ENCODE peak calls at places on chromosomes 6 and 20, in six cellular contexts. One of them, this sample, is unnamed.
A peak's percentile ranks its signal among the peaks of the same experiment; 100 is the strongest.

GRCh38 chr20:5890773-5891441 is 59.4 kb downstream of the TRMT6 start:
- DNase-seq in T-helper 1 cell: no peak
- DNase-seq in AG04450: no peak
- DNase-seq in non-pigmented ciliary epithelial cell: no peak
- DNase-seq in kidney tubule cell: no peak
- DNase-seq in activated CD8-positive, alpha-beta memory T cell treated with anti-CD3 and anti-CD28 coated beads for 48 hours: no peak
- DNase-seq in this sample: peak; percentile 19

GRCh38 chr20:3663031-3663701 is at the start of gene GFRA4:
- DNase-seq in T-helper 1 cell: no peak
- DNase-seq in AG04450: no peak
- DNase-seq in non-pigmented ciliary epithelial cell: no peak
- DNase-seq in kidney tubule cell: no peak
- DNase-seq in activated CD8-positive, alpha-beta memory T cell treated with anti-CD3 and anti-CD28 coated beads for 48 hours: no peak
- DNase-seq in this sample: no peak

GRCh38 chr6:35044145-35044745 is 96.9 kb downstream of the TCP11 start:
- DNase-seq in T-helper 1 cell: no peak
- DNase-seq in AG04450: no peak
- DNase-seq in non-pigmented ciliary epithelial cell: no peak
- DNase-seq in kidney tubule cell: peak; percentile 34
- DNase-seq in activated CD8-positive, alpha-beta memory T cell treated with anti-CD3 and anti-CD28 coated beads for 48 hours: no peak
- DNase-seq in this sample: peak; percentile 65

GRCh38 chr6:47414517-47415167 is 62.9 kb upstream of the CD2AP start:
- DNase-seq in T-helper 1 cell: peak; percentile 44
- DNase-seq in AG04450: no peak
- DNase-seq in non-pigmented ciliary epithelial cell: no peak
- DNase-seq in kidney tubule cell: peak; percentile 71
- DNase-seq in activated CD8-positive, alpha-beta memory T cell treated with anti-CD3 and anti-CD28 coated beads for 48 hours: no peak
- DNase-seq in this sample: peak; percentile 54

GRCh38 chr6:25279748-25280616 is 808 bp downstream of the CARMIL1 start:
- DNase-seq in T-helper 1 cell: no peak
- DNase-seq in AG04450: no peak
- DNase-seq in non-pigmented ciliary epithelial cell: no peak
- DNase-seq in kidney tubule cell: peak; percentile 84
- DNase-seq in activated CD8-positive, alpha-beta memory T cell treated with anti-CD3 and anti-CD28 coated beads for 48 hours: no peak
- DNase-seq in this sample: peak; percentile 19

GRCh38 chr20:19269737-19270325 is 57.4 kb downstream of the SLC24A3 start:
- DNase-seq in T-helper 1 cell: no peak
- DNase-seq in AG04450: no peak
- DNase-seq in non-pigmented ciliary epithelial cell: no peak
- DNase-seq in kidney tubule cell: no peak
- DNase-seq in activated CD8-positive, alpha-beta memory T cell treated with anti-CD3 and anti-CD28 coated beads for 48 hours: no peak
- DNase-seq in this sample: no peak

GRCh38 chr20:48286571-48287551 is 501.6 kb upstream of the SULF2 start:
- DNase-seq in T-helper 1 cell: no peak
- DNase-seq in AG04450: no peak
- DNase-seq in non-pigmented ciliary epithelial cell: no peak
- DNase-seq in kidney tubule cell: no peak
- DNase-seq in activated CD8-positive, alpha-beta memory T cell treated with anti-CD3 and anti-CD28 coated beads for 48 hours: no peak
- DNase-seq in this sample: no peak

GRCh38 chr20:21665687-21666446 is 39.6 kb upstream of the PAX1 start:
- DNase-seq in T-helper 1 cell: no peak
- DNase-seq in AG04450: no peak
- DNase-seq in non-pigmented ciliary epithelial cell: no peak
- DNase-seq in kidney tubule cell: peak; percentile 69
- DNase-seq in activated CD8-positive, alpha-beta memory T cell treated with anti-CD3 and anti-CD28 coated beads for 48 hours: no peak
- DNase-seq in this sample: peak; percentile 40

GRCh38 chr6:57013501-57013900 is 33.0 kb upstream of the KIAA1586 start:
- DNase-seq in T-helper 1 cell: no peak
- DNase-seq in AG04450: peak; percentile 30
- DNase-seq in non-pigmented ciliary epithelial cell: no peak
- DNase-seq in kidney tubule cell: peak; percentile 93
- DNase-seq in activated CD8-positive, alpha-beta memory T cell treated with anti-CD3 and anti-CD28 coated beads for 48 hours: no peak
- DNase-seq in this sample: peak; percentile 89

GRCh38 chr6:137106183-137106582 is 61.4 kb upstream of the IL20RA start:
- DNase-seq in T-helper 1 cell: no peak
- DNase-seq in AG04450: no peak
- DNase-seq in non-pigmented ciliary epithelial cell: no peak
- DNase-seq in kidney tubule cell: no peak
- DNase-seq in activated CD8-positive, alpha-beta memory T cell treated with anti-CD3 and anti-CD28 coated beads for 48 hours: no peak
- DNase-seq in this sample: no peak

GRCh38 chr20:8790442-8791074 is 278.3 kb upstream of the PLCB4 start:
- DNase-seq in T-helper 1 cell: peak; percentile 1
- DNase-seq in AG04450: peak; percentile 15
- DNase-seq in non-pigmented ciliary epithelial cell: peak; percentile 15
- DNase-seq in kidney tubule cell: peak; percentile 79
- DNase-seq in activated CD8-positive, alpha-beta memory T cell treated with anti-CD3 and anti-CD28 coated beads for 48 hours: no peak
- DNase-seq in this sample: peak; percentile 81

GRCh38 chr6:722608-723007 is 29.7 kb upstream of the EXOC2 start:
- DNase-seq in T-helper 1 cell: no peak
- DNase-seq in AG04450: no peak
- DNase-seq in non-pigmented ciliary epithelial cell: no peak
- DNase-seq in kidney tubule cell: no peak
- DNase-seq in activated CD8-positive, alpha-beta memory T cell treated with anti-CD3 and anti-CD28 coated beads for 48 hours: no peak
- DNase-seq in this sample: no peak

GRCh38 chr6:159084493-159085091 is 39.8 kb upstream of the TAGAP start:
- DNase-seq in T-helper 1 cell: no peak
- DNase-seq in AG04450: no peak
- DNase-seq in non-pigmented ciliary epithelial cell: peak; percentile 60
- DNase-seq in kidney tubule cell: peak; percentile 23
- DNase-seq in activated CD8-positive, alpha-beta memory T cell treated with anti-CD3 and anti-CD28 coated beads for 48 hours: no peak
- DNase-seq in this sample: no peak

GRCh38 chr20:50575869-50576720 is 65.9 kb downstream of the PTPN1 start:
- DNase-seq in T-helper 1 cell: peak; percentile 67
- DNase-seq in AG04450: no peak
- DNase-seq in non-pigmented ciliary epithelial cell: no peak
- DNase-seq in kidney tubule cell: peak; percentile 63
- DNase-seq in activated CD8-positive, alpha-beta memory T cell treated with anti-CD3 and anti-CD28 coated beads for 48 hours: peak; percentile 31
- DNase-seq in this sample: peak; percentile 68

GRCh38 chr20:51284161-51284560 is 258.4 kb downstream of the NFATC2 start:
- DNase-seq in T-helper 1 cell: no peak
- DNase-seq in AG04450: no peak
- DNase-seq in non-pigmented ciliary epithelial cell: no peak
- DNase-seq in kidney tubule cell: peak; percentile 26
- DNase-seq in activated CD8-positive, alpha-beta memory T cell treated with anti-CD3 and anti-CD28 coated beads for 48 hours: no peak
- DNase-seq in this sample: peak; percentile 44

GRCh38 chr6:4714961-4715501 is 61.2 kb upstream of the CDYL start:
- DNase-seq in T-helper 1 cell: no peak
- DNase-seq in AG04450: no peak
- DNase-seq in non-pigmented ciliary epithelial cell: no peak
- DNase-seq in kidney tubule cell: peak; percentile 30
- DNase-seq in activated CD8-positive, alpha-beta memory T cell treated with anti-CD3 and anti-CD28 coated beads for 48 hours: no peak
- DNase-seq in this sample: peak; percentile 65

GRCh38 chr20:53480913-53481312 is 112.7 kb downstream of the ZNF217 start:
- DNase-seq in T-helper 1 cell: no peak
- DNase-seq in AG04450: no peak
- DNase-seq in non-pigmented ciliary epithelial cell: no peak
- DNase-seq in kidney tubule cell: no peak
- DNase-seq in activated CD8-positive, alpha-beta memory T cell treated with anti-CD3 and anti-CD28 coated beads for 48 hours: no peak
- DNase-seq in this sample: no peak

GRCh38 chr6:42304313-42304712 is 86.7 kb upstream of the MRPS10 start:
- DNase-seq in T-helper 1 cell: no peak
- DNase-seq in AG04450: no peak
- DNase-seq in non-pigmented ciliary epithelial cell: no peak
- DNase-seq in kidney tubule cell: no peak
- DNase-seq in activated CD8-positive, alpha-beta memory T cell treated with anti-CD3 and anti-CD28 coated beads for 48 hours: no peak
- DNase-seq in this sample: no peak

GRCh38 chr6:136410201-136411027 is 120.8 kb upstream of the BCLAF1 start:
- DNase-seq in T-helper 1 cell: peak; percentile 63
- DNase-seq in AG04450: no peak
- DNase-seq in non-pigmented ciliary epithelial cell: no peak
- DNase-seq in kidney tubule cell: no peak
- DNase-seq in activated CD8-positive, alpha-beta memory T cell treated with anti-CD3 and anti-CD28 coated beads for 48 hours: no peak
- DNase-seq in this sample: no peak

GRCh38 chr6:31651602-31652191 is 764 bp downstream of the BAG6 start:
- DNase-seq in T-helper 1 cell: peak; percentile 78
- DNase-seq in AG04450: no peak
- DNase-seq in non-pigmented ciliary epithelial cell: no peak
- DNase-seq in kidney tubule cell: peak; percentile 87
- DNase-seq in activated CD8-positive, alpha-beta memory T cell treated with anti-CD3 and anti-CD28 coated beads for 48 hours: no peak
- DNase-seq in this sample: peak; percentile 52

This sample was measured in PC-3.